ENCODE peak calls at places on chromosomes 12 and 14, in eight cellular contexts. A, V, Q, X, Y, O, L and F are unnamed samples.

GRCh38 chr12:29164477-29165163 is 15.5 kb downstream of the FAR2 start:
- DNase-seq in O (no peak), X (peak), Y (no peak), Q (no peak), V (no peak), A (peak), L (no peak), F (no peak)

GRCh38 chr14:67418368-67419174 is 6.6 kb upstream of the PLEK2 start:
- DNase-seq in O (no peak), A (no peak), Y (no peak), V (no peak), L (no peak), X (no peak), Q (no peak), F (no peak)

GRCh38 chr12:63397807-63398206 is 246.8 kb upstream of the AVPR1A start:
- DNase-seq in V (no peak), O (no peak), Y (no peak), L (no peak), Q (no peak), X (no peak), A (no peak), F (no peak)

GRCh38 chr14:65164068-65164824 is 61.9 kb upstream of the MAX start:
- DNase-seq in L (no peak), A (peak), Y (peak), O (peak), V (no peak), Q (peak), X (peak), F (no peak)

GRCh38 chr12:20212658-20213387 is 155.5 kb upstream of the PDE3A start:
- DNase-seq in A (peak), Q (peak), L (no peak), X (peak), Y (no peak), O (peak), V (peak), F (no peak)

GRCh38 chr12:83040991-83041390 is 354.3 kb downstream of the TMTC2 start:
- DNase-seq in X (no peak), Y (no peak), V (no peak), O (peak), A (no peak), Q (no peak), L (no peak), F (no peak)

GRCh38 chr14:72902802-72903530 is 9.1 kb upstream of the DPF3 start:
- DNase-seq in V (no peak), L (no peak), A (no peak), O (no peak), Q (no peak), X (no peak), Y (no peak), F (no peak)

GRCh38 chr14:42665083-42665482 is 1058.4 kb downstream of the LRFN5 start:
- DNase-seq in Y (no peak), X (no peak), O (no peak), L (no peak), A (no peak), Q (no peak), V (no peak), F (no peak)

GRCh38 chr12:101875112-101875961 is 2.0 kb upstream of the DRAM1 start:
- DNase-seq in Y (no peak), L (no peak), O (no peak), V (no peak), X (no peak), A (peak), Q (no peak), F (no peak)

GRCh38 chr12:118036672-118037411 is 20.3 kb downstream of the RFC5 start:
- DNase-seq in Q (no peak), O (no peak), X (no peak), Y (no peak), L (no peak), A (no peak), V (no peak), F (no peak)

GRCh38 chr12:5907812-5908211 is 37.2 kb downstream of the ANO2 start:
- DNase-seq in O (no peak), V (no peak), A (no peak), L (no peak), Y (no peak), X (no peak), Q (no peak), F (no peak)

GRCh38 chr12:76002598-76003262 is 28.8 kb downstream of the PHLDA1 start:
- DNase-seq in X (no peak), V (no peak), L (no peak), Y (no peak), Q (no peak), A (no peak), O (no peak), F (no peak)

GRCh38 chr14:90795744-90796143 is 20.5 kb downstream of the TTC7B start:
- DNase-seq in A (peak), O (peak), Y (no peak), V (no peak), Q (no peak), L (no peak), X (peak), F (no peak)

GRCh38 chr14:99125616-99126431 is 146.2 kb downstream of the BCL11B start:
- DNase-seq in O (no peak), A (no peak), V (no peak), Q (no peak), Y (no peak), X (no peak), L (no peak), F (no peak)

GRCh38 chr14:100246809-100247428 is 8.0 kb downstream of the YY1 start:
- DNase-seq in X (no peak), Q (peak), V (peak), Y (no peak), O (peak), L (no peak), A (peak), F (no peak)

GRCh38 chr14:21308479-21309237 is 28.8 kb downstream of the RPGRIP1 start:
- DNase-seq in L (peak), A (peak), O (no peak), Y (peak), X (peak), V (no peak), Q (peak), F (no peak)

GRCh38 chr12:87086118-87086891 is 830.1 kb upstream of the MGAT4C start:
- DNase-seq in O (no peak), V (peak), Q (no peak), A (peak), Y (no peak), L (no peak), X (no peak), F (no peak)

GRCh38 chr12:14913381-14913781 is 25.0 kb downstream of the ERP27 start:
- DNase-seq in Q (no peak), L (no peak), X (no peak), O (no peak), V (no peak), A (no peak), Y (no peak), F (no peak)

GRCh38 chr14:23361763-23362162 is 3.2 kb downstream of the EFS start:
- DNase-seq in L (no peak), Q (no peak), O (no peak), X (no peak), A (no peak), V (no peak), Y (no peak), F (no peak)

GRCh38 chr12:12804432-12804886 is 8.7 kb upstream of the DDX47 start:
- DNase-seq in L (no peak), X (peak), A (peak), Q (no peak), V (no peak), Y (no peak), O (no peak), F (no peak)

GRCh38 chr12:122740351-122740750 is 9.7 kb upstream of the HCAR1 start:
- DNase-seq in V (no peak), O (no peak), Y (no peak), X (no peak), L (no peak), Q (no peak), A (no peak), F (no peak)

GRCh38 chr12:26623136-26623535 is 209.9 kb downstream of the ITPR2 start:
- DNase-seq in X (no peak), V (no peak), A (no peak), Y (no peak), Q (no peak), O (no peak), L (no peak), F (no peak)

GRCh38 chr14:104138098-104138890 is at the start of gene KIF26A:
- DNase-seq in O (peak), V (peak), A (peak), Q (no peak), X (no peak), L (no peak), Y (no peak), F (no peak)

GRCh38 chr12:42810006-42810405 is 220.5 kb upstream of the PRICKLE1 start:
- DNase-seq in L (no peak), Q (no peak), A (no peak), V (no peak), Y (no peak), X (no peak), O (no peak), F (no peak)

GRCh38 chr12:116404913-116405611 is 127.6 kb upstream of the MED13L start:
- DNase-seq in Q (no peak), V (no peak), L (no peak), O (no peak), Y (no peak), A (no peak), X (no peak), F (no peak)